ENCODE peak calls at places on chromosome 1, in four cellular contexts. F is A549, C is body of pancreas, W is heart left ventricle. R is an unnamed sample.

GRCh38 chr1:79323240-79324025 is 316.9 kb upstream of the ADGRL4 start:
- DNase-seq in C (no peak), W (no peak), F (peak; percentile 21), R (no peak)

GRCh38 chr1:226054519-226055327 is 7.8 kb upstream of the H3-3A start:
- DNase-seq in F (no peak), W (no peak), C (no peak), R (no peak)

GRCh38 chr1:109850827-109851226 is 59.8 kb upstream of the CSF1 start:
- DNase-seq in W (no peak), C (no peak), F (no peak), R (no peak)

GRCh38 chr1:6007318-6008083 is 15.3 kb upstream of the NPHP4 start:
- DNase-seq in C (no peak), W (peak; percentile 22), F (no peak), R (peak; percentile 41)

GRCh38 chr1:225508538-225509375 is 80.9 kb upstream of the LBR start:
- DNase-seq in W (peak; percentile 50), C (peak; percentile 56), F (peak; percentile 92), R (peak; percentile 37)

GRCh38 chr1:110125810-110126209 is 13.6 kb downstream of the UBL4B start:
- DNase-seq in F (no peak), W (no peak), C (no peak), R (no peak)

GRCh38 chr1:181135462-181135781 is 46.9 kb downstream of the IER5 start:
- DNase-seq in F (no peak), C (no peak), W (no peak), R (peak; percentile 51)

GRCh38 chr1:214665606-214666110 is 62.7 kb downstream of the CENPF start:
- DNase-seq in W (no peak), F (no peak), C (no peak), R (no peak)

GRCh38 chr1:152415454-152416227 is 1.6 kb upstream of the CRNN start:
- DNase-seq in C (no peak), W (no peak), F (no peak), R (no peak)

GRCh38 chr1:234726359-234726836 is 116.4 kb upstream of the IRF2BP2 start:
- DNase-seq in F (no peak), C (no peak), W (peak; percentile 33), R (no peak)

GRCh38 chr1:111271464-111271801 is 19.2 kb upstream of the CHIA start:
- DNase-seq in W (no peak), C (no peak), F (no peak), R (no peak)

GRCh38 chr1:110339427-110340206 is 440 bp downstream of the RBM15 start:
- DNase-seq in C (no peak), F (peak; percentile 30), W (peak; percentile 50), R (no peak)

GRCh38 chr1:186033744-186034345 is 299.7 kb downstream of the HMCN1 start:
- DNase-seq in C (no peak), F (no peak), W (peak; percentile 38), R (no peak)

GRCh38 chr1:2962946-2963345 is 58.3 kb upstream of the ACTRT2 start:
- DNase-seq in F (no peak), C (peak; percentile 9), W (peak; percentile 8), R (no peak)

GRCh38 chr1:1429671-1430073 is 5.8 kb upstream of the VWA1 start:
- DNase-seq in W (no peak), F (no peak), C (no peak), R (peak; percentile 48)

GRCh38 chr1:155005076-155005971 is 2.7 kb downstream of the ZBTB7B start:
- DNase-seq in F (no peak), C (peak; percentile 92), W (peak; percentile 82), R (peak; percentile 87)

GRCh38 chr1:2606004-2606805 is 19.6 kb downstream of the PRXL2B start:
- DNase-seq in F (no peak), C (peak; percentile 9), W (no peak), R (no peak)

GRCh38 chr1:64150266-64150665 is 53.2 kb upstream of the UBE2U start:
- DNase-seq in F (no peak), C (peak; percentile 46), W (no peak), R (no peak)

GRCh38 chr1:246708166-246708565 is 16.0 kb upstream of the SCCPDH start:
- DNase-seq in F (no peak), W (no peak), C (no peak), R (no peak)

GRCh38 chr1:170010443-170010842 is 64.1 kb downstream of the KIFAP3 start:
- DNase-seq in C (peak; percentile 15), W (peak; percentile 28), F (no peak), R (no peak)

GRCh38 chr1:40637617-40638016 is 27.9 kb downstream of the RIMS3 start:
- DNase-seq in C (no peak), W (no peak), F (no peak), R (no peak)

GRCh38 chr1:53449026-53449425 is 10.2 kb upstream of the DMRTB1 start:
- DNase-seq in C (no peak), W (no peak), F (no peak), R (no peak)

GRCh38 chr1:244021427-244021826 is 29.7 kb upstream of the ZBTB18 start:
- DNase-seq in W (no peak), C (no peak), F (no peak), R (no peak)

GRCh38 chr1:118317836-118318614 is 133.0 kb upstream of the SPAG17 start:
- DNase-seq in W (peak; percentile 42), F (no peak), C (no peak), R (no peak)

GRCh38 chr1:57254006-57254405 is 169.9 kb downstream of the DAB1 start:
- DNase-seq in C (no peak), F (no peak), W (no peak), R (no peak)

GRCh38 chr1:201903135-201903534 is 14.4 kb downstream of the SHISA4 start:
- DNase-seq in F (no peak), W (peak; percentile 53), C (peak; percentile 27), R (no peak)

GRCh38 chr1:37515185-37516034 is 844 bp upstream of the MEAF6 start:
- DNase-seq in F (no peak), W (no peak), C (no peak), R (no peak)

GRCh38 chr1:202645097-202645476 is 65.2 kb downstream of the SYT2 start:
- DNase-seq in W (no peak), F (no peak), C (no peak), R (no peak)

GRCh38 chr1:203217139-203217621 is 12.3 kb downstream of the CHIT1 start:
- DNase-seq in C (peak; percentile 20), W (no peak), F (no peak), R (no peak)

GRCh38 chr1:218711884-218712674 is 366.9 kb downstream of the TGFB2 start:
- DNase-seq in C (peak; percentile 13), F (peak; percentile 6), W (no peak), R (no peak)

GRCh38 chr1:230074762-230075161 is 7.7 kb downstream of the GALNT2 start:
- DNase-seq in F (no peak), C (no peak), W (no peak), R (no peak)

GRCh38 chr1:57262472-57262871 is 161.4 kb downstream of the DAB1 start:
- DNase-seq in F (no peak), W (no peak), C (no peak), R (no peak)

GRCh38 chr1:46653405-46653853 is 14.7 kb downstream of the ATPAF1 start:
- DNase-seq in C (no peak), W (no peak), F (no peak), R (no peak)

GRCh38 chr1:81670286-81670685 is 130.4 kb upstream of the ADGRL2 start:
- DNase-seq in C (peak; percentile 89), F (peak; percentile 7), W (peak; percentile 88), R (peak; percentile 79)

GRCh38 chr1:181101581-181102226 is 13.2 kb downstream of the IER5 start:
- DNase-seq in C (no peak), F (no peak), W (no peak), R (no peak)

GRCh38 chr1:229156819-229157218 is 114.1 kb upstream of the RAB4A start:
- DNase-seq in F (peak; percentile 57), W (no peak), C (peak; percentile 50), R (no peak)

GRCh38 chr1:221576268-221576667 is 165.6 kb downstream of the DUSP10 start:
- DNase-seq in C (no peak), W (no peak), F (no peak), R (no peak)

GRCh38 chr1:23751050-23751814 is 8.0 kb downstream of the ELOA start:
- DNase-seq in C (peak; percentile 61), W (no peak), F (peak; percentile 70), R (peak; percentile 61)

GRCh38 chr1:23751815-23752200 is 8.5 kb downstream of the ELOA start:
- DNase-seq in F (no peak), C (no peak), W (no peak), R (no peak)

GRCh38 chr1:23756676-23757075 is 13.4 kb downstream of the ELOA start:
- DNase-seq in W (no peak), C (no peak), F (no peak), R (no peak)

GRCh38 chr1:23757812-23758211 is 14.5 kb downstream of the ELOA start:
- DNase-seq in F (no peak), W (no peak), C (no peak), R (no peak)

DNA sequence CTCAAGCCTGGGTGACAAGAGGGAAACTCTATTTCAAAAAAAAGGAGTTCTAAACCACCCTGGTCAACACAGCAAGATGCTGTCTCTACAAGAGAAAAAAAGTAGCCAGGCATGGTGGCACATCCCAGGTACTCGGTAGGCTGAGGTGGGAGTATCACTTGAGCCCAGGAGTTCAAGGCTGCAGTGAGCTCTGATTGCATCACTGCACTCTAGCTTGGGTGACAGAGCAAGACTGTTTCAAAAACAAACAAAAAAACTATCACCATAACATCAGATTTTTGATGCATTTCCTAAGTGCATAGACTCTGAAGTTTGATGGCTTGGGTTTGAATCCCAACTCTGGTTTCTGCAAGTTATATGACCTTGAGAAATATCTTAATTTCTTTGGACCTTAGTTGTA is 9.6 kb downstream of the ELOA start:
- DNase-seq in C (no peak), F (no peak), W (no peak), R (no peak)
- TF ChIP-seq CTCF in C (no peak), F (no peak), W (no peak), R (no peak)

DNA sequence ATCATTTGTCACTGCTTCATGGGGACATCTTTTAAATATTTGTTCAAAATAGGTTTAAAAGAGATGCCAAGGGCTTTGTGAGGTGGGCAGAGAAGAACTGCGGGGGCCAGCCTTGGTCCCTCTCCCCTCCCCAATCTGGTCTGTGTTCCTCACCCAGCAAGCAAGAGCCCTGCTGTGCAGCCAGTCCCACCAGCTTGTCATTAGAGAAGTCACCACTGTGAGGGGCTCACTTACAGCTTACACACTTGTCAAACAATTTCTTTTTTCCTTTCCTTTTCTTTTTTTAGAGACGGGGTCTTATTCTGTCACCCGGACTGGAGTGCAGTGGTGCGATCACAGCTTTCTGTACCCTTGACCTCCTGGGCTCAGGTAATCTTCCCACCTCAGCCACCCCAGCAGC is 10.3 kb upstream of the CDK18 start:
- DNase-seq in C (no peak), F (no peak), W (no peak), R (no peak)
- TF ChIP-seq CTCF in C (no peak), F (no peak), W (no peak), R (no peak)

DNA sequence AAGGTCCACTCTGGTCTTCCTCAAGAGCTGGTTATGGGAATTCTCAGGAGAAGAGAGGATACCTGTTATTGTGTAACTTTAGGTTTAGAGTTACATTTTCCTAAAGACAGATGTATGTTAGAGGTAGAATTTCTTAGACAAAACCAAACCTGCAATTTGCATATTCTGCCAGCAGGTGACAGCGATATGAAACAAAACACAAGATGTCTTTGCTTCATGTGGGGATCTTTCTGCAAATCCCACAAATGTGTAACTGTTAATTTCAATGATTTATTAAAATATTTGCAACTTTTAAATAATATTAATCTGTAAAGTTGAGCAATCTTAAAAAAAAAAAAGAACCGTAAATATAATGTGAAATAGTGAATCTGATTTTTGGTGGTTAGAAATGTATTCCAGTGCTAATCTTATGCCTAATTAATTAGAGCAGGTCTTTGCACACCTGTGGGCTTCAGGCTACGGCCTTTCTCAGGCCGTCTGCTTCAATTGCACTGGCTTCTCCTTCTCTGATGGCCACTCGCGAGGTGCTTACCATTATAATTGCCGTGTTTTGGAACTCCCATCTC is 33.4 kb downstream of the FAM78B start:
- DNase-seq in W (no peak), C (no peak), F (no peak), R (no peak)
- TF ChIP-seq CTCF in W (peak; percentile 31), C (peak; percentile 37), F (peak; percentile 32), R (peak; percentile 32)

GRCh38 chr1:67144696-67145095 is 9.9 kb upstream of the C1orf141 start:
- DNase-seq in W (no peak), C (no peak), F (no peak), R (no peak)
- TF ChIP-seq CTCF in W (peak; percentile 24), C (no peak), F (peak; percentile 17), R (no peak)

R was measured in mucosa of descending colon.